ENCODE peak calls at places on chromosomes 3 and 15, in seven cellular contexts. Z is HFF-Myc, I is lower lobe of right lung, F is endothelial cell, Y is Calu3, V is breast epithelium, B is RWPE1. O is an unnamed sample.

GRCh38 chr15:78243491-78243941 is 9.2 kb upstream of the ACSBG1 start:
- DNase-seq in Y (peak), V (no peak), I (no peak), Z (no peak), B (peak), F (no peak), O (peak)

GRCh38 chr3:137409584-137409983 is 354.5 kb upstream of the SOX14 start:
- DNase-seq in B (no peak), Z (no peak), I (no peak), V (no peak), Y (no peak), F (no peak), O (no peak)

GRCh38 chr3:52005571-52005986 is 9.9 kb upstream of the RPL29 start:
- DNase-seq in Y (peak), I (no peak), V (peak), F (no peak), Z (peak), B (peak), O (peak)

GRCh38 chr3:178714971-178715832 is 179.0 kb downstream of the KCNMB2 start:
- DNase-seq in F (no peak), Z (no peak), I (no peak), V (no peak), B (no peak), Y (no peak), O (no peak)

GRCh38 chr3:58332575-58333179 is at the start of gene PXK:
- DNase-seq in Z (no peak), B (peak), F (peak), V (peak), I (peak), Y (peak), O (peak)

GRCh38 chr3:109927161-109927560 is 589.8 kb upstream of the DPPA4 start:
- DNase-seq in V (no peak), F (no peak), B (peak), Y (peak), Z (peak), I (no peak), O (no peak)

GRCh38 chr15:45690581-45691260 is 55.9 kb downstream of the SQOR start:
- DNase-seq in Y (no peak), F (no peak), B (no peak), I (no peak), Z (no peak), V (no peak), O (no peak)

GRCh38 chr15:40420071-40420713 is 14.6 kb downstream of the IVD start:
- DNase-seq in V (no peak), F (no peak), I (no peak), Y (no peak), Z (no peak), B (no peak), O (no peak)

GRCh38 chr3:73719413-73719831 is 94.7 kb upstream of the PDZRN3 start:
- DNase-seq in Y (no peak), F (no peak), V (no peak), I (no peak), Z (no peak), B (no peak), O (no peak)

GRCh38 chr3:1026395-1026794 is 66.4 kb upstream of the CNTN6 start:
- DNase-seq in I (no peak), V (no peak), F (no peak), Z (no peak), Y (no peak), B (no peak), O (no peak)

GRCh38 chr3:182690163-182690562 is 103.1 kb upstream of the ATP11B start:
- DNase-seq in V (no peak), F (no peak), Z (no peak), B (no peak), Y (no peak), I (no peak), O (no peak)

GRCh38 chr3:33394403-33395054 is 45.7 kb downstream of the UBP1 start:
- DNase-seq in Z (peak), I (no peak), Y (no peak), V (no peak), B (no peak), F (no peak), O (no peak)

GRCh38 chr3:196837819-196838420 is 29.8 kb upstream of the SENP5 start:
- DNase-seq in V (no peak), F (peak), I (peak), B (peak), Z (peak), Y (peak), O (peak)

GRCh38 chr15:57502116-57502515 is 89.6 kb upstream of the MYZAP start:
- DNase-seq in B (no peak), I (no peak), Y (no peak), V (no peak), F (peak), Z (no peak), O (no peak)

GRCh38 chr3:81666502-81667121 is 94.8 kb downstream of the GBE1 start:
- DNase-seq in Y (no peak), F (no peak), V (no peak), B (peak), I (no peak), Z (peak), O (no peak)

GRCh38 chr3:153439780-153440179 is 277.8 kb downstream of the RAP2B start:
- DNase-seq in I (no peak), Y (no peak), Z (no peak), B (no peak), V (no peak), F (no peak), O (no peak)
- TF ChIP-seq CTCF in I (no peak), Y (no peak), Z (peak), B (no peak), V (no peak), F (no peak), O (no peak)

GRCh38 chr3:78161736-78162135 is 1121.8 kb downstream of the ROBO2 start:
- DNase-seq in V (no peak), B (no peak), Y (no peak), I (no peak), Z (no peak), F (no peak), O (no peak)

GRCh38 chr3:78163379-78163778 is 1123.5 kb downstream of the ROBO2 start:
- DNase-seq in B (no peak), Z (no peak), F (no peak), I (no peak), V (no peak), Y (no peak), O (no peak)

DNA sequence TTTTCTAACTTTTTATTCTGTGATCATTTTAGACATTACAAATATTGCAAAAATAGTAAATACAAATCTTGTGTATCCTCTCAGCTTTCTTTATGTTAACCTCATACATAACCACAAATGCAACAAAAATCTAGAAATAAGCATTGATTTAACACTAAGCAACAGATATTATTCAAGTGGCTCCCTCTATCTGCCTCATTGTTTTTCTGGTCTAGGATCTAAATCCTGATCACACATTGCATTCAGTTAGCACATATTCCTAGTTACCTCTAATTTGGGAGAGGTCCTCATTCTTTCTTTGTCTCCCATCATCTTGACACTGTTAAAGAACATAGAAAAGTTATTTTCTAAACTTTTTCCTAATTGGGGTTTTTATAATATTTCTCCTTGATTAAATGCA is 1126.0 kb downstream of the ROBO2 start:
- DNase-seq in Z (no peak), Y (no peak), V (no peak), I (no peak), F (no peak), B (no peak), O (no peak)
- TF ChIP-seq CTCF in Z (no peak), Y (no peak), V (no peak), I (no peak), F (no peak), B (no peak), O (no peak)

DNA sequence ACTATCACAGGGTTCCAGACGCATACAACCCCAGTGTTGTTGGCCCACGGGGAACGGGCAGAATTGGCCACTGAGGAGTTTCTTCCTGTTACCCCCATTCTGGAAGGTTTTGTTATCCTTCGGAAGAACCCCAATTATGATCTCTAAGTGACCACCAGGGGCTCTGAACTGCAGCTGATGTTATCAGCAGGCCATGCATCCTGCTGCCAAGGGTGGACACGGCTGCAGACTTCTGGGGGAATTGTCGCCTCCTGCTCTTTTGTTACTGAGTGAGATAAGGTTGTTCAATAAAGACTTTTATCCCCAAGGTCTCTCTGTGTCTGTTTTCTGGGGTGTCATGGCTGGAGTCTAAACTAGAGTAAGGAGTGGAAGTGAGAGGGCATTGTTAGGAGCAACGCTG is 5.7 kb upstream of the EIF4G1 start:
- DNase-seq in V (no peak), I (no peak), B (no peak), Y (no peak), F (no peak), Z (no peak), O (no peak)
- TF ChIP-seq CTCF in V (no peak), I (no peak), B (no peak), Y (no peak), F (no peak), Z (no peak), O (no peak)

GRCh38 chr3:3800076-3800448 is 831 bp downstream of the LRRN1 start:
- DNase-seq in V (no peak), I (peak), B (no peak), Z (no peak), Y (peak), F (peak), O (peak)

GRCh38 chr3:3801510-3801841 is 2.2 kb downstream of the LRRN1 start:
- DNase-seq in I (no peak), V (no peak), F (no peak), B (no peak), Y (no peak), Z (no peak), O (no peak)

GRCh38 chr3:3798641-3799113 is 554 bp upstream of the LRRN1 start:
- DNase-seq in F (peak), I (peak), V (no peak), Y (peak), B (no peak), Z (no peak), O (peak)

GRCh38 chr3:3800685-3801509 is 1.7 kb downstream of the LRRN1 start:
- DNase-seq in B (no peak), Z (no peak), F (peak), I (peak), V (peak), Y (peak), O (peak)

GRCh38 chr3:3799173-3800075 is at the start of gene LRRN1:
- DNase-seq in B (no peak), Y (peak), I (peak), V (peak), F (peak), Z (no peak), O (peak)
- TF ChIP-seq CTCF in B (no peak), Y (no peak), I (no peak), V (no peak), F (no peak), Z (no peak), O (no peak)

GRCh38 chr3:170117134-170117533 is 64.4 kb downstream of the PHC3 start:
- DNase-seq in Y (no peak), V (no peak), I (no peak), B (peak), Z (no peak), F (peak), O (no peak)
- TF ChIP-seq CTCF in Y (no peak), V (no peak), I (no peak), B (no peak), Z (no peak), F (peak), O (peak)

DNA sequence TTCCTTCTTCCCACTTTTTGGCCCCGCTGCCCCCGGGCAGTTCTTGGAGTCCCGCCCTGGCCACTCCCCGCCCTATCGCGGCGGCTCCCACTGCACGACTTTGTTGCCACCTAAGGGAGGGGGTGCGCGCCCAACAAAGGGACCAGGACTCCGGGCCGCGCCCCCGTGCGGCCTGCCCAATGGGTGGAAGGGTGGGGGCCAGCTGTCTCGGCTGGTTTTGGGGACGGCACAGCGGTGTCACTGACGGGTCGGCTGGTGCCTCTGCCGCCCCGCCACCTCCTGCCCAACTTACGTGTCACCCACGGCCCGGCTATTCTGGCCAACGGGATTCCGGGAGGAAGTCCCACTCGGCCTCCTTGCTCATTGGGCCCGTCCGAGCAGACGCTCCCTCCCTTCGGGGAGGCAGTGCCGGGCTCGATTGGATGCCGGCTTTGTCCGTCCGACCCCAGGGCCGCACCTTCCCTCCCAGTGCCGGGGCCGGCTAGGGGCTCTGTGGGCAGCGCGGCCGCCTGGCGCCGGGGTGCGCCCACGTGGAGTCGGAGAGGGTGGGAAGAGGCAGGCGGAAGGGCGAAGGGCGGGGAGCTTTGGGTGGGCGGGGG is at the start of gene GOLIM4:
- DNase-seq in I (peak), Y (peak), F (peak), V (peak), Z (no peak), B (peak), O (peak)
- TF ChIP-seq CTCF in I (peak), Y (no peak), F (no peak), V (no peak), Z (no peak), B (no peak), O (no peak)

DNA sequence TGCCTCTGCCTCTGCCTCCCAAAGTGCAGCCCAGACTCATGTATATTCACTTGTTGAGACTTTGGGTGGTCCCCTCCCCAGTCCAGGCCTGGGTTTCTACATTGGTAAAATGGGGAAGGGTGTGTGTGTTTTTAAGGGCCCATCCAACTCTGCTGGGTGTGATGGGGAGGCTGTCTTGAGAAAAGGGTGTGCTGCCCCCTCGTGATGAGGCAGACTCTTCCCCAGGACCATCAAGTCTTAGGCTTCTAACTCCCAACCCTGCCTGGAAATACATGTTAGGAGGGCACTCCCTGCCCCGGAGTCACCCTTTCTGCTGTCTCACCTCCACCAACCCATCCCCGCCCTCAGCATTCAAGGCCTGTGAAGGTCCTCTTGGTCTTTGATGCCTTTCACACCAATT is 4.4 kb upstream of the PTPN23 start:
- DNase-seq in Y (no peak), Z (no peak), F (no peak), V (no peak), B (no peak), I (no peak), O (no peak)
- TF ChIP-seq CTCF in Y (no peak), Z (peak), F (no peak), V (no peak), B (no peak), I (no peak), O (no peak)

GRCh38 chr3:100896994-100897393 is 96.2 kb downstream of the ABI3BP start:
- DNase-seq in V (no peak), Y (no peak), I (no peak), Z (no peak), F (no peak), B (no peak), O (no peak)

GRCh38 chr3:100891827-100892226 is 101.4 kb downstream of the ABI3BP start:
- DNase-seq in F (no peak), B (peak), V (no peak), Y (no peak), Z (no peak), I (no peak), O (no peak)

GRCh38 chr3:100891033-100891432 is 102.2 kb downstream of the ABI3BP start:
- DNase-seq in V (no peak), B (peak), Y (no peak), F (no peak), I (no peak), Z (no peak), O (no peak)

GRCh38 chr3:100893108-100893507 is 100.1 kb downstream of the ABI3BP start:
- DNase-seq in Z (no peak), V (no peak), B (no peak), I (peak), Y (no peak), F (no peak), O (no peak)

DNA sequence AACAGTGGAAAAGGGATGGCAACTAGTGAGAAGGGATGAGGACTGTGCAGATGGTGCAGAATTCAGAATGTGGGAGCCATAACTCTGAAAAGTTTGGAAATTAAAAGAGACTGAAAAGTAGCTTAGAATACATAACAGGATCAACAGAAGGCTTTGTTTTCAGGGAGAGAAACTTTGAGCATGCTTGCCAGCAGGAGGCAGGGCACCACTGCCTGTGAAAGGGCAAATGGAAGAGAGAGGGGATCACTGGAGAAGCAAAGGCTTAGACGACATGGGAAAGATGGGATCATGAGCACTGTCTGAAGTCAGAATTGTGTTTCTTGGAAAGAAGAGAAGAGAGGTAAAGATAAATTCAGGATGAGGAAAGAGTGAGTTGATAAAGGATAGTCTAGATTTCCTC is 99.6 kb downstream of the ABI3BP start:
- DNase-seq in B (no peak), Z (no peak), F (peak), Y (peak), I (peak), V (no peak), O (peak)
- TF ChIP-seq CTCF in B (no peak), Z (peak), F (no peak), Y (peak), I (peak), V (no peak), O (peak)

GRCh38 chr3:60949146-60949545 is 302.1 kb downstream of the FHIT start:
- DNase-seq in I (no peak), V (no peak), Z (no peak), F (no peak), Y (no peak), B (no peak), O (no peak)

GRCh38 chr3:60953406-60953805 is 297.8 kb downstream of the FHIT start:
- DNase-seq in B (peak), F (no peak), Y (no peak), V (no peak), Z (no peak), I (no peak), O (no peak)

GRCh38 chr3:60954049-60954448 is 297.2 kb downstream of the FHIT start:
- DNase-seq in B (no peak), Y (no peak), I (no peak), Z (peak), F (no peak), V (no peak), O (no peak)

DNA sequence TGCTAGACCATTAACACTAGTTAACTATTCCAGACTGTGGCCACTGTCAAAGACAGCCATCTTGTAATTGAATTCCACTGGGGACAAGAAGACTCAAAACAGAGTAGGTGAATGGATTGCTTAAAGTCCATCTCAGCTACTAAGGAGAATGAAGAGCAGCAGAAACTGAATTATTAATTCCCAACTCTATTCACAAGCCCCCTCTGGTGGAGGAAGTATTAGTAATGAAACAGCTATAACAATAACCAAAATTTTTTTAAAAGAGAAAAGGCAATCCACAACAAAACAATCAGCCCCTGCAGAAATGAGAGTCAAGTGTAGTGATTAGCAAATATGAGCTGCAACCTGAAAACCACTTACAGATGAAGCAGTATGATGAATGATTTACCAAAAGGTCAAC is 302.8 kb downstream of the FHIT start:
- DNase-seq in F (no peak), Y (no peak), Z (no peak), I (no peak), B (no peak), V (no peak), O (no peak)
- TF ChIP-seq CTCF in F (peak), Y (no peak), Z (no peak), I (no peak), B (no peak), V (no peak), O (no peak)

DNA sequence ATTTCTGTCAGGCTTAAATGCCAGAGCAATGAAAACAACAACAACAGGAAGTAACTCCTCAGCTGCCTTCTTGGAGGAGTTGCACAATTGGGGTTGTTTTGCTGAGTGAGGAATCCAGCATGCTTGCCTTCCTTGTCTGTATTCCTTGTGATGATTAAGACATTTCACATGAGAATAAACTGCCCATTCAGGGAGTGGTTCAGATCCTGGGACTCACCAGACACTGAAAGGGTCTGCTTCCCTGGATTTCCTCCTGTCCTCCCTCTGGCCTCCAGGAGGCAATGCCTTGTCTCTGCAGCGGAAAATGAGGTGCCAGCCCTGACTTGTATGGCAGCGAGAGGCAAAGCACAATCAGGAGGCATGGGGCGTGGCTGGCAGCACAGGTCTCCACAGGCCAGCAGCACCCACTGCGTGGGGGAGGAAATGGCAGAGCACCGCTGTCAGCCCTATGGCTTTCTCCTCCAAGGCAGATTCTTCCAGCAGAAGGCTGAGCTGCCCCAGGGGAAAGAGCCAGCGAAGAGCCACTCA is 41.5 kb downstream of the RBP2 start:
- DNase-seq in F (no peak), Z (no peak), B (peak), V (no peak), I (no peak), Y (peak), O (no peak)
- TF ChIP-seq CTCF in F (no peak), Z (no peak), B (peak), V (no peak), I (no peak), Y (peak), O (no peak)

O was measured in nephron progenitor cell.